ENCODE peak calls at places on chromosome X, in five cellular contexts. H, Y, T, X and R are unnamed samples.

GRCh38 chrX:110944793-110945466 is 149.3 kb upstream of the CHRDL1 start:
- DNase-seq in H (no peak), Y (no peak), T (peak), X (no peak), R (peak)

GRCh38 chrX:70044541-70045245 is 5.0 kb downstream of the AWAT2 start:
- DNase-seq in H (no peak), Y (no peak), T (no peak), X (no peak), R (no peak)

GRCh38 chrX:107675823-107676555 is 47.7 kb downstream of the PRPS1 start:
- DNase-seq in H (no peak), Y (no peak), T (no peak), X (no peak), R (peak)

GRCh38 chrX:109954333-109954732 is 48.6 kb upstream of the TMEM164 start:
- DNase-seq in H (no peak), Y (no peak), T (no peak), X (no peak), R (no peak)

GRCh38 chrX:123871309-123871708 is 11.5 kb downstream of the XIAP start:
- DNase-seq in H (no peak), Y (no peak), T (no peak), X (no peak), R (no peak)

GRCh38 chrX:98795636-98796035 is 1614.4 kb downstream of the PCDH19 start:
- DNase-seq in H (no peak), Y (no peak), T (no peak), X (no peak), R (no peak)

GRCh38 chrX:137695405-137695804 is 129.5 kb downstream of the ZIC3 start:
- DNase-seq in H (no peak), Y (no peak), T (no peak), X (no peak), R (no peak)

GRCh38 chrX:44903107-44903506 is 30.1 kb downstream of the KDM6A start:
- DNase-seq in H (no peak), Y (no peak), T (no peak), X (peak), R (no peak)

GRCh38 chrX:56563231-56564116 is at the start of gene UBQLN2:
- DNase-seq in H (peak), Y (peak), T (peak), X (peak), R (peak)

GRCh38 chrX:24190500-24191156 is 41.1 kb downstream of the ZFX start:
- DNase-seq in H (no peak), Y (no peak), T (no peak), X (no peak), R (no peak)

GRCh38 chrX:72102760-72103159 is 29.0 kb downstream of the RTL5 start:
- DNase-seq in H (no peak), Y (no peak), T (peak), X (no peak), R (no peak)

GRCh38 chrX:151815461-151815860 is 80.9 kb downstream of the CNGA2 start:
- DNase-seq in H (no peak), Y (no peak), T (no peak), X (no peak), R (no peak)

GRCh38 chrX:111511477-111511876 is at the start of gene SERTM2:
- DNase-seq in H (no peak), Y (no peak), T (no peak), X (no peak), R (no peak)

GRCh38 chrX:40418413-40419195 is 162.2 kb upstream of the ATP6AP2 start:
- DNase-seq in H (no peak), Y (no peak), T (no peak), X (no peak), R (peak)

GRCh38 chrX:137823257-137823656 is 257.3 kb downstream of the ZIC3 start:
- DNase-seq in H (no peak), Y (no peak), T (no peak), X (no peak), R (no peak)

GRCh38 chrX:103941201-103941975 is 21.0 kb upstream of the TMSB15B start:
- DNase-seq in H (no peak), Y (no peak), T (no peak), X (peak), R (no peak)

GRCh38 chrX:23373129-23373804 is 38.6 kb downstream of the PTCHD1 start:
- DNase-seq in H (no peak), Y (no peak), T (no peak), X (no peak), R (no peak)

GRCh38 chrX:43500240-43500639 is 155.9 kb upstream of the MAOA start:
- DNase-seq in H (no peak), Y (no peak), T (no peak), X (no peak), R (no peak)

GRCh38 chrX:46710927-46711623 is 47.8 kb downstream of the SLC9A7 start:
- DNase-seq in H (no peak), Y (no peak), T (no peak), X (no peak), R (no peak)

GRCh38 chrX:110286126-110286525 is 31.8 kb downstream of the AMMECR1 start:
- DNase-seq in H (no peak), Y (no peak), T (no peak), X (no peak), R (no peak)

GRCh38 chrX:150088766-150089518 is 150.7 kb upstream of the EOLA2 start:
- DNase-seq in H (no peak), Y (no peak), T (no peak), X (no peak), R (no peak)
- TF ChIP-seq POLR2AphosphoS5 in H (no peak), Y (no peak), T (no peak), X (no peak), R (no peak)

DNA sequence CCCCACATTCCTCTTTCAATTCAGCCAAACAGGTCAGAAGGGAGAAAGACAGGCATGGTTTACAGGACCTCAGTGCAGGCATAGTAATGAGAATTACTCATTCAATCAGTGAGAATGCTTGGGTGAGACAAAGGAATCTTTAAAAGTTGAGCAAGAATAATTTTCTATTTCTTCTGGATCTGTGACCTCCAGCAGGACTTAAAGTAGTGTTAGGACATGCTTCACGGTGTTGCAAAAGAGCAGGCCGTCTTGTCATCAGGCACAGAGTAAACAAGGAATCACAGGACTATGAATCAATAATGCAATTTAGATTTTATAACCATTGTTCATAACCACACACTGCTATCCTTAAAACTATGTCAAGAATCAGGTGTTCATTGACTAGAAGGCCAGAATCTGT is 130.6 kb upstream of the GLRA2 start:
- DNase-seq in H (peak), Y (no peak), T (no peak), X (no peak), R (peak)
- H3K27ac ChIP-seq in H (peak), Y (no peak), T (no peak), X (no peak), R (no peak)

GRCh38 chrX:101407748-101408529 is at the start of the genes GLA and HNRNPH2:
- DNase-seq in H (peak), Y (peak), T (peak), X (peak), R (peak)
- TF ChIP-seq CTCF in H (no peak), Y (no peak), T (no peak), X (no peak), R (no peak)

GRCh38 chrX:38970845-38971244 is 169.6 kb downstream of the MID1IP1 start:
- DNase-seq in H (no peak), Y (no peak), T (no peak), X (no peak), R (no peak)

GRCh38 chrX:38968817-38969216 is 167.6 kb downstream of the MID1IP1 start:
- DNase-seq in H (no peak), Y (no peak), T (no peak), X (no peak), R (no peak)

GRCh38 chrX:38968344-38968743 is 167.1 kb downstream of the MID1IP1 start:
- DNase-seq in H (no peak), Y (no peak), T (no peak), X (no peak), R (no peak)

GRCh38 chrX:38973327-38973726 is 172.1 kb downstream of the MID1IP1 start:
- DNase-seq in H (no peak), Y (no peak), T (no peak), X (no peak), R (no peak)

GRCh38 chrX:38970074-38970473 is 168.8 kb downstream of the MID1IP1 start:
- DNase-seq in H (no peak), Y (no peak), T (no peak), X (no peak), R (no peak)
- TF ChIP-seq POLR2AphosphoS5 in H (no peak), Y (no peak), T (no peak), X (no peak), R (no peak)

DNA sequence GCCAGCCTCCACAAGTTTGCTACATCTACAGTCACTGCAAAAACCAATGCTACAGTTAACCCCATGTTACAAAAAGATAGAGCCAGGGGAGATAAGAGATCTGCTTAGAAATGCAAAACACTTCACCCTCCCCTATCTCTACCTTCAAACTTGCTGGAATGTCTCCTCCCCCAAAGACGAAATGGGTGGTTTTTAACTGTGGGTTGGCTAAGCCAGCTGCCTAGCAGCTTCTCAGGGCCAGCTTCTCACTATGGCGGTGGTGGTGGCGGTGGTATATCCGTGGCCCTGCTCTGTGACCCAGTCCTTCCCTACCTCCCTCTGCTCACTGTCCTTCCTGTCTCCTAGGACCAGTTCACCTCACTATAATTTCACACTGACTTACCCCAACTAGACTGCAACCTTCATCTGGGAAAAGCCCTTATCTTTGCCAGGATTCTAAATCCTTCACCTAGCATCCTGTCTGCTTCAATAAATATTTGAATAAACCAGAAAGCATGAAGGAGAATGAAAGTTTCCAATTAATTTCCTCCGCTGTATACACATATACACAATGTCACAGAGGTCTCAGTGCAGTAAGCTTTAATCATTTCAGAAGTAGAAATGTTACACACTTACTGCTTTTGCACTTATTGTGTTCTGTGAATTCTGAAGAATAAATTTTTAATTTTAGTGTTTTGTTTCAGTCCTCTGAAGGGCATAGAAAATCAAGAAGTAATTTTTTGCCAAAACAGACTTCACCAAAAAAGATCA is 46.3 kb downstream of the SH3KBP1 start:
- DNase-seq in H (no peak), Y (no peak), T (no peak), X (peak), R (no peak)
- H3K27ac ChIP-seq in H (no peak), Y (no peak), T (no peak), X (no peak), R (no peak)

GRCh38 chrX:131987252-131987651 is 35.9 kb upstream of the STK26 start:
- DNase-seq in H (no peak), Y (no peak), T (no peak), X (no peak), R (no peak)

GRCh38 chrX:131988236-131988635 is 34.9 kb upstream of the STK26 start:
- DNase-seq in H (no peak), Y (no peak), T (no peak), X (peak), R (no peak)

GRCh38 chrX:131985526-131986049 is 37.5 kb upstream of the STK26 start:
- DNase-seq in H (no peak), Y (no peak), T (no peak), X (peak), R (peak)
- TF ChIP-seq CTCF in H (no peak), Y (no peak), T (no peak), X (peak), R (no peak)